ENCODE peak calls at places on chromosomes 4 and X, in nine cellular contexts. E is substantia nigra; S is endothelial cell; N is chondrocyte; R is hepatocyte; C is activated CD4-positive, alpha-beta T cell treated with anti-CD3 and anti-CD28 coated beads for 24 hours; U is HCT116; Q is heart left ventricle; I is stimulated activated CD4-positive, alpha-beta T cell treated with anti-CD3 and anti-CD28 coated beads, Interleukin-4, amount 100 ng/mL, for 4 hours. D is an unnamed sample.
A peak's percentile ranks its signal among the peaks of the same experiment; 100 is the strongest.

GRCh38 chrX:70664726-70665125 is 220.1 kb downstream of the DLG3 start:
- DNase-seq in R (peak; percentile 35), N (no peak), Q (no peak), C (no peak), S (peak; percentile 2), U (peak; percentile 16), E (no peak), I (no peak), D (no peak)

GRCh38 chr4:85905761-85906160 is 430.8 kb downstream of the ARHGAP24 start:
- DNase-seq in I (no peak), E (no peak), N (no peak), R (no peak), U (no peak), Q (no peak), C (no peak), S (no peak), D (no peak)

GRCh38 chrX:131595120-131595519 is 51.2 kb downstream of the OR13H1 start:
- DNase-seq in E (no peak), I (no peak), N (no peak), C (no peak), S (no peak), U (no peak), R (no peak), Q (no peak), D (no peak)

GRCh38 chr4:112732142-112732541 is 95.2 kb downstream of the LARP7 start:
- DNase-seq in E (no peak), N (no peak), I (no peak), U (no peak), R (no peak), C (no peak), S (no peak), Q (no peak), D (no peak)

GRCh38 chr4:55524844-55525571 is 21.7 kb downstream of the CLOCK start:
- DNase-seq in R (no peak), C (no peak), I (no peak), S (no peak), U (no peak), N (no peak), Q (no peak), E (no peak), D (no peak)

GRCh38 chr4:105966046-105966445 is 70.8 kb downstream of the NPNT start:
- DNase-seq in R (peak; percentile 56), E (no peak), I (no peak), S (no peak), C (no peak), U (no peak), N (no peak), Q (no peak), D (no peak)

GRCh38 chr4:61505773-61506640 is 305.9 kb downstream of the ADGRL3 start:
- DNase-seq in E (no peak), C (no peak), S (no peak), I (no peak), N (no peak), Q (no peak), R (no peak), U (no peak), D (no peak)

GRCh38 chrX:14291626-14292025 is 237.7 kb upstream of the GLRA2 start:
- DNase-seq in C (no peak), R (no peak), I (no peak), S (no peak), N (no peak), Q (no peak), E (no peak), U (no peak), D (no peak)

GRCh38 chrX:19554786-19555185 is 39.5 kb upstream of the MAP3K15 start:
- DNase-seq in Q (no peak), U (no peak), N (no peak), E (no peak), R (no peak), S (no peak), I (peak; percentile 6), C (no peak), D (no peak)

GRCh38 chr4:83810428-83810827 is 274.5 kb downstream of the GPAT3 start:
- DNase-seq in U (no peak), N (no peak), E (no peak), R (no peak), Q (no peak), I (no peak), C (no peak), S (no peak), D (no peak)